ENCODE peak calls at places on chromosomes 6 and 20, in eight cellular contexts. H is cardiac muscle cell, J is right cardiac atrium, G is dorsolateral prefrontal cortex, A is upper lobe of left lung, P is AG04450, O is GM23248, E is SJSA1. S is an unnamed sample.

GRCh38 chr6:111724505-111724904 is 118.8 kb upstream of the TRAF3IP2 start:
- DNase-seq in H (no peak), J (no peak), G (no peak), A (no peak), P (no peak), O (no peak), E (no peak), S (no peak)

GRCh38 chr6:83908813-83909212 is 49.3 kb downstream of the CYB5R4 start:
- DNase-seq in H (no peak), J (no peak), G (no peak), A (no peak), P (no peak), O (peak; percentile 26), E (no peak), S (no peak)

GRCh38 chr20:41428285-41428684 is 61.7 kb upstream of the EMILIN3 start:
- DNase-seq in H (no peak), J (no peak), G (no peak), A (no peak), P (peak; percentile 63), O (peak; percentile 15), E (peak; percentile 55), S (no peak)

GRCh38 chr6:12962995-12963394 is 246.4 kb downstream of the PHACTR1 start:
- DNase-seq in H (no peak), J (no peak), G (no peak), A (no peak), P (no peak), O (peak; percentile 42), E (no peak), S (no peak)

GRCh38 chr6:31736768-31737314 is 511 bp upstream of the CLIC1 start:
- DNase-seq in H (no peak), J (peak; percentile 58), G (no peak), A (no peak), P (no peak), O (peak; percentile 27), E (no peak), S (no peak)

GRCh38 chr20:15875446-15875845 is 697.8 kb downstream of the KIF16B start:
- DNase-seq in H (no peak), J (no peak), G (no peak), A (no peak), P (no peak), O (no peak), E (no peak), S (no peak)

GRCh38 chr6:128162423-128162822 is 261.6 kb upstream of the THEMIS start:
- DNase-seq in H (no peak), J (no peak), G (no peak), A (no peak), P (no peak), O (no peak), E (no peak), S (no peak)

GRCh38 chr6:108953681-108954080 is 105.5 kb downstream of the ARMC2 start:
- DNase-seq in H (no peak), J (no peak), G (no peak), A (no peak), P (no peak), O (peak; percentile 67), E (no peak), S (no peak)

GRCh38 chr6:54135665-54136370 is 24.6 kb downstream of the MLIP start:
- DNase-seq in H (no peak), J (no peak), G (no peak), A (no peak), P (peak; percentile 3), O (peak; percentile 26), E (no peak), S (no peak)

GRCh38 chr6:138912308-138912707 is 75.7 kb downstream of the REPS1 start:
- DNase-seq in H (no peak), J (no peak), G (no peak), A (no peak), P (no peak), O (no peak), E (no peak), S (no peak)

GRCh38 chr6:11363881-11364576 is 131.6 kb upstream of the NEDD9 start:
- DNase-seq in H (no peak), J (no peak), G (no peak), A (no peak), P (no peak), O (no peak), E (no peak), S (no peak)

GRCh38 chr6:54681987-54682386 is 164.6 kb upstream of the FAM83B start:
- DNase-seq in H (no peak), J (no peak), G (no peak), A (no peak), P (peak; percentile 18), O (peak; percentile 87), E (no peak), S (no peak)

GRCh38 chr6:112511441-112511840 is 164.3 kb downstream of the RFPL4B start:
- DNase-seq in H (no peak), J (no peak), G (no peak), A (no peak), P (no peak), O (peak; percentile 2), E (no peak), S (no peak)

GRCh38 chr6:43763133-43763797 is 6.7 kb upstream of the VEGFA start:
- DNase-seq in H (no peak), J (no peak), G (no peak), A (no peak), P (peak; percentile 29), O (no peak), E (peak; percentile 50), S (no peak)

GRCh38 chr20:50478162-50479036 is 31.8 kb upstream of the PTPN1 start:
- DNase-seq in H (peak; percentile 54), J (peak; percentile 79), G (no peak), A (peak; percentile 48), P (no peak), O (peak; percentile 87), E (peak; percentile 55), S (peak; percentile 70)

GRCh38 chr6:130825772-130826441 is 1.3 kb upstream of the SMLR1 start:
- DNase-seq in H (no peak), J (no peak), G (no peak), A (no peak), P (no peak), O (no peak), E (no peak), S (no peak)

GRCh38 chr6:118353564-118353963 is 194.5 kb upstream of the PLN start:
- DNase-seq in H (no peak), J (no peak), G (no peak), A (no peak), P (no peak), O (no peak), E (no peak), S (no peak)

GRCh38 chr20:63366658-63367360 is 5.7 kb upstream of the CHRNA4 start:
- DNase-seq in H (peak; percentile 48), J (peak; percentile 34), G (no peak), A (peak; percentile 68), P (no peak), O (no peak), E (no peak), S (no peak)
- H3K27me3 ChIP-seq in H (peaks cover 34% of the 10 kb centered on the region), J (no peaks in the 10 kb centered on the region), G (no peaks in the 10 kb centered on the region), A (no peaks in the 10 kb centered on the region), P (peaks cover 18% of the 10 kb centered on the region), O (peaks cover 6% of the 10 kb centered on the region), E (peaks cover 65% of the 10 kb centered on the region), S (peaks cover 82% of the 10 kb centered on the region)

GRCh38 chr20:38673731-38674177 is 50.5 kb upstream of the SLC32A1 start:
- DNase-seq in H (peak; percentile 20), J (peak; percentile 46), G (peak; percentile 12), A (no peak), P (no peak), O (peak; percentile 41), E (no peak), S (no peak)
- H3K27me3 ChIP-seq in H (peaks cover 21% of the 10 kb centered on the region), J (peaks cover 3% of the 10 kb centered on the region), G (no peaks in the 10 kb centered on the region), A (peaks cover 19% of the 10 kb centered on the region), P (peaks cover 4% of the 10 kb centered on the region), O (peaks cover 16% of the 10 kb centered on the region), E (peaks cover 37% of the 10 kb centered on the region), S (peaks cover 4% of the 10 kb centered on the region)

GRCh38 chr20:20364016-20364746 is 3.7 kb upstream of the INSM1 start:
- DNase-seq in H (peak; percentile 14), J (no peak), G (no peak), A (peak; percentile 84), P (no peak), O (no peak), E (no peak), S (no peak)

GRCh38 chr20:20363449-20364015 is 4.4 kb upstream of the INSM1 start:
- DNase-seq in H (peak; percentile 5), J (no peak), G (peak; percentile 50), A (peak; percentile 76), P (no peak), O (no peak), E (no peak), S (no peak)

GRCh38 chr20:20365593-20365992 is 2.3 kb upstream of the INSM1 start:
- DNase-seq in H (no peak), J (no peak), G (no peak), A (no peak), P (no peak), O (no peak), E (no peak), S (no peak)

GRCh38 chr20:20366551-20366895 is 1.4 kb upstream of the INSM1 start:
- DNase-seq in H (no peak), J (no peak), G (no peak), A (no peak), P (no peak), O (no peak), E (no peak), S (no peak)

DNA sequence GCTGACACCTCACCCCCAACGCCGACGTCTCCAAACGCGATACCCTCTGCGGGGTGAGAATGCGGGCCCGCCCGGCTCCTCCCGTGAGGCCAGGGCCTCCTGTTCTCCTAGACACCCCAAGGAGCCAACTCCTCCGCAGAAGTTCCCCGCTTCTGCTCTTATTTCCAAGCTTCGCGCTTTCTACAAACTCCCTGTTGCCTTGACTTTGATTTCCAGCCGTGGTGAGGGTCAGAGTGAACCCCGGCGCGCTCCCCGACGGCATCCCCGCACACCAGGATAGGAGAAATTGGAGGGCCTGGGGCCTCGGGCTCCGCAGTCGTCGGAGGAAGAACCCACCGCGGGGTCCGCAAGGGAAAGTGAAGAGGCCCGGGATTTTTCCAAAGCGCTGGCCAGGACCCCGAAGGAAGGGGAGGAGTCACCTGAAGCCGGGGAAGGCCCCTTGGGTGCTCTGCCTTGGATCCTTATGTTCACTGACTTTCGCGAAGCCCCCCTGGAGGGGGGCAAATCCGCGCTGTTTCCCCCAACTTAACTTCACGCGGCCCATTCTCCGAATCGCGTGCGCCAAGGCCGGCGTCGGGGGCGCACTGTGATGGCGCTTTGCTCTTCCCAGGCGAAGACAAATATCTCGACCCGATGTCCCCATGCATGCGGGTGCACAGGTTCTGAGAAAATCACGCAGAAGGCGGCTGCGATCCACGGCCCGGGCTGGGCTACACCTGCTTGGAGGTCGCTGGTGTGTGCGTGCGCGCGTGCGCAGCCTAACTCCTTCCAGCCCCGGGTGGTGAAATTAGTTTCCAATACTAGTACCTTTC is 3.0 kb upstream of the INSM1 start:
- DNase-seq in H (no peak), J (no peak), G (no peak), A (peak; percentile 66), P (no peak), O (no peak), E (no peak), S (no peak)
- H3K27me3 ChIP-seq in H (peaks cover 100% of the 10 kb centered on the region), J (no peaks in the 10 kb centered on the region), G (peaks cover 30% of the 10 kb centered on the region), A (peaks cover 72% of the 10 kb centered on the region), P (peaks cover 75% of the 10 kb centered on the region), O (peaks cover 76% of the 10 kb centered on the region), E (peaks cover 73% of the 10 kb centered on the region), S (peaks cover 91% of the 10 kb centered on the region)

DNA sequence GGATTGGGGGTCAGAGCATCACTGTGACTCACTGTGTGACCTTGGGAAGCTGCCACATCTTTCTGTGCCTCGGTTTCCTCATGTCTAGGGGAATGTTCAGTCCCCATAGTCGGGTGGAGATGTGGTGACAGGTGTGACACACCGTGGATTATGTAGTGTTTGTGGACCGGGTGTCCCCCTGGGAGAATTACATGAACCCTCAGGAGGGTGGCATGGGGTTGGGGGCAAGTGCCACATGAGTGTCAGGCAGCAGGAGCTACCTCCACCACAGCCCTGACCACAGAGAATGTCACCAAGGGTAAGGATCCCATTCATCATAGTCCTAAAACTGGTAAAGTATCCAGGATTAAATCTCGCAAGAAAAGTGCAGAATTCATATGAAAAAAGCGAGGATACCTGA is 23.2 kb downstream of the SUN5 start:
- DNase-seq in H (no peak), J (no peak), G (no peak), A (no peak), P (no peak), O (no peak), E (no peak), S (no peak)
- H3K27me3 ChIP-seq in H (no peaks in the 10 kb centered on the region), J (no peaks in the 10 kb centered on the region), G (no peaks in the 10 kb centered on the region), A (no peaks in the 10 kb centered on the region), P (peaks cover 16% of the 10 kb centered on the region), O (no peaks in the 10 kb centered on the region), E (no peaks in the 10 kb centered on the region), S (no peaks in the 10 kb centered on the region)